ENCODE peak calls at places on chromosomes 5 and 9, in six cellular contexts. Z is left ventricle myocardium superior, V is skeletal muscle cell, C is HEK293T, N is T47D, F is body of pancreas. X is an unnamed sample.
A peak's percentile ranks its signal among the peaks of the same experiment; 100 is the strongest.

GRCh38 chr5:133225671-133226152 is 173.9 kb downstream of the HSPA4 start:
- DNase-seq in Z (no peak), N (no peak), C (no peak), V (no peak), F (peak; percentile 42), X (no peak)

GRCh38 chr9:128339761-128340690 is at the start of gene SLC27A4:
- DNase-seq in F (peak; percentile 80), V (no peak), N (peak; percentile 94), Z (peak; percentile 88), C (peak; percentile 90), X (peak; percentile 80)

GRCh38 chr5:60259730-60260129 is 366.2 kb upstream of the PDE4D start:
- DNase-seq in F (no peak), Z (no peak), V (no peak), N (no peak), C (no peak), X (no peak)

GRCh38 chr9:33311953-33312352 is 21.6 kb downstream of the NFX1 start:
- DNase-seq in F (no peak), N (no peak), V (no peak), Z (no peak), C (no peak), X (no peak)

GRCh38 chr9:131923132-131923671 is 156.5 kb downstream of the MED27 start:
- DNase-seq in Z (no peak), C (no peak), V (no peak), N (peak; percentile 10), F (no peak), X (no peak)

GRCh38 chr5:179373961-179374505 is 28.8 kb upstream of the ADAMTS2 start:
- DNase-seq in Z (no peak), V (no peak), C (no peak), F (no peak), N (no peak), X (no peak)

GRCh38 chr5:78005021-78005785 is 229.1 kb upstream of the TBCA start:
- DNase-seq in V (no peak), F (no peak), N (no peak), C (no peak), Z (no peak), X (no peak)

GRCh38 chr5:174145821-174146220 is 100.3 kb downstream of the NSG2 start:
- DNase-seq in V (no peak), C (no peak), Z (no peak), F (no peak), N (peak; percentile 32), X (no peak)

GRCh38 chr5:169934990-169935389 is 45.3 kb downstream of the INSYN2B start:
- DNase-seq in Z (no peak), V (no peak), N (no peak), C (no peak), F (no peak), X (no peak)

GRCh38 chr5:113057437-113058052 is 80.9 kb downstream of the DCP2 start:
- DNase-seq in N (no peak), V (no peak), C (no peak), Z (no peak), F (no peak), X (no peak)

GRCh38 chr9:34524349-34524748 is 1.6 kb upstream of the ENHO start:
- DNase-seq in Z (no peak), F (no peak), C (no peak), V (no peak), N (no peak), X (no peak)

GRCh38 chr9:25654417-25654816 is 23.8 kb downstream of the TUSC1 start:
- DNase-seq in Z (no peak), V (no peak), F (no peak), N (no peak), C (no peak), X (no peak)

GRCh38 chr9:87655731-87656130 is 70.2 kb upstream of the CTSL start:
- DNase-seq in V (no peak), Z (no peak), F (no peak), N (no peak), C (no peak), X (no peak)

GRCh38 chr9:98101416-98101815 is 17.6 kb downstream of the TRIM14 start:
- DNase-seq in F (no peak), C (no peak), Z (no peak), N (no peak), V (no peak), X (no peak)

GRCh38 chr5:80109549-80110478 is 74.7 kb downstream of the THBS4 start:
- DNase-seq in N (no peak), Z (peak; percentile 76), F (no peak), C (no peak), V (no peak), X (no peak)

GRCh38 chr5:126811515-126812198 is 34.7 kb downstream of the LMNB1 start:
- DNase-seq in V (peak; percentile 4), F (no peak), C (no peak), N (no peak), Z (no peak), X (no peak)

GRCh38 chr5:172556971-172557461 is 84.0 kb upstream of the NEURL1B start:
- DNase-seq in F (peak; percentile 24), Z (peak; percentile 64), C (no peak), V (no peak), N (no peak), X (no peak)

GRCh38 chr9:114431003-114431402 is 43.2 kb upstream of the AKNA start:
- DNase-seq in N (no peak), C (no peak), F (no peak), Z (no peak), V (no peak), X (no peak)

GRCh38 chr9:89483592-89484474 is 14.1 kb downstream of the SEMA4D start:
- DNase-seq in Z (peak; percentile 51), F (no peak), V (no peak), N (no peak), C (no peak), X (no peak)

GRCh38 chr5:174352681-174353080 is 307.2 kb downstream of the NSG2 start:
- DNase-seq in F (no peak), N (no peak), C (no peak), V (no peak), Z (no peak), X (no peak)

X was measured in 8988T.